ENCODE peak calls at places on chromosomes 4 and X, in five cellular contexts. One of them, this sample, is unnamed.

GRCh38 chr4:128386761-128387599 is 99.4 kb upstream of the PGRMC2 start:
- DNase-seq in osteocyte: peak; percentile 90
- DNase-seq in HS-5: peak; percentile 80
- DNase-seq in mesothelial cell of epicardium: no peak
- DNase-seq in NCI-H226: peak; percentile 91
- DNase-seq in this sample: peak; percentile 97

GRCh38 chrX:38293741-38294140 is 33.6 kb downstream of the RPGR start:
- DNase-seq in mesothelial cell of epicardium: no peak
- DNase-seq in HS-5: no peak
- DNase-seq in NCI-H226: no peak
- DNase-seq in osteocyte: no peak
- DNase-seq in this sample: no peak

GRCh38 chr4:78602334-78602733 is 50.8 kb downstream of the ANXA3 start:
- DNase-seq in HS-5: no peak
- DNase-seq in NCI-H226: no peak
- DNase-seq in mesothelial cell of epicardium: no peak
- DNase-seq in osteocyte: no peak
- DNase-seq in this sample: peak; percentile 19

GRCh38 chrX:138754861-138755260 is 43.3 kb upstream of the FGF13 start:
- DNase-seq in osteocyte: no peak
- DNase-seq in mesothelial cell of epicardium: no peak
- DNase-seq in HS-5: no peak
- DNase-seq in NCI-H226: no peak
- DNase-seq in this sample: no peak

GRCh38 chr4:7499661-7500060 is 64.9 kb upstream of the PSAPL1 start:
- DNase-seq in mesothelial cell of epicardium: no peak
- DNase-seq in HS-5: no peak
- DNase-seq in osteocyte: no peak
- DNase-seq in NCI-H226: no peak
- DNase-seq in this sample: no peak

GRCh38 chr4:92047209-92047877 is 256.4 kb upstream of the GRID2 start:
- DNase-seq in NCI-H226: peak; percentile 72
- DNase-seq in mesothelial cell of epicardium: no peak
- DNase-seq in osteocyte: no peak
- DNase-seq in HS-5: no peak
- DNase-seq in this sample: peak; percentile 85

GRCh38 chrX:13694359-13694758 is 5.4 kb downstream of the RAB9A start:
- DNase-seq in HS-5: no peak
- DNase-seq in NCI-H226: no peak
- DNase-seq in osteocyte: no peak
- DNase-seq in mesothelial cell of epicardium: no peak
- DNase-seq in this sample: no peak

GRCh38 chr4:107838763-107839162 is 14.0 kb downstream of the SGMS2 start:
- DNase-seq in mesothelial cell of epicardium: no peak
- DNase-seq in osteocyte: no peak
- DNase-seq in HS-5: no peak
- DNase-seq in NCI-H226: peak; percentile 42
- DNase-seq in this sample: no peak

GRCh38 chrX:1167918-1168481 is 44.4 kb downstream of the CRLF2 start:
- DNase-seq in NCI-H226: no peak
- DNase-seq in osteocyte: no peak
- DNase-seq in HS-5: no peak
- DNase-seq in mesothelial cell of epicardium: no peak
- DNase-seq in this sample: no peak

GRCh38 chr4:5278213-5278612 is 226.9 kb downstream of the STK32B start:
- DNase-seq in HS-5: no peak
- DNase-seq in mesothelial cell of epicardium: no peak
- DNase-seq in NCI-H226: no peak
- DNase-seq in osteocyte: no peak
- DNase-seq in this sample: no peak

GRCh38 chrX:55118574-55118973 is 29.8 kb downstream of the PAGE2 start:
- DNase-seq in HS-5: no peak
- DNase-seq in osteocyte: no peak
- DNase-seq in mesothelial cell of epicardium: no peak
- DNase-seq in NCI-H226: no peak
- DNase-seq in this sample: no peak

GRCh38 chr4:184279496-184280082 is 61.9 kb upstream of the ENPP6 start:
- DNase-seq in osteocyte: no peak
- DNase-seq in NCI-H226: no peak
- DNase-seq in HS-5: no peak
- DNase-seq in mesothelial cell of epicardium: no peak
- DNase-seq in this sample: no peak

GRCh38 chr4:8639777-8640720 is 47.5 kb downstream of the CPZ start:
- DNase-seq in mesothelial cell of epicardium: peak; percentile 2
- DNase-seq in osteocyte: no peak
- DNase-seq in NCI-H226: no peak
- DNase-seq in HS-5: no peak
- DNase-seq in this sample: no peak

GRCh38 chr4:153242848-153243324 is 38.6 kb downstream of the TRIM2 start:
- DNase-seq in osteocyte: no peak
- DNase-seq in NCI-H226: no peak
- DNase-seq in HS-5: no peak
- DNase-seq in mesothelial cell of epicardium: no peak
- DNase-seq in this sample: no peak

GRCh38 chr4:139177049-139177887 is at the start of gene ELF2:
- DNase-seq in mesothelial cell of epicardium: peak; percentile 83
- DNase-seq in NCI-H226: peak; percentile 83
- DNase-seq in osteocyte: peak; percentile 96
- DNase-seq in HS-5: no peak
- DNase-seq in this sample: peak; percentile 78

GRCh38 chr4:48058620-48059530 is 42.3 kb downstream of the NIPAL1 start:
- DNase-seq in osteocyte: no peak
- DNase-seq in mesothelial cell of epicardium: no peak
- DNase-seq in NCI-H226: no peak
- DNase-seq in HS-5: no peak
- DNase-seq in this sample: no peak

GRCh38 chrX:154979671-154980070 is 42.9 kb downstream of the F8 start:
- DNase-seq in mesothelial cell of epicardium: no peak
- DNase-seq in osteocyte: no peak
- DNase-seq in NCI-H226: no peak
- DNase-seq in HS-5: no peak
- DNase-seq in this sample: no peak

GRCh38 chr4:143411527-143412480 is 75.1 kb downstream of the GAB1 start:
- DNase-seq in HS-5: no peak
- DNase-seq in osteocyte: no peak
- DNase-seq in NCI-H226: no peak
- DNase-seq in mesothelial cell of epicardium: no peak
- DNase-seq in this sample: peak; percentile 44

GRCh38 chr4:73843369-73843768 is 6.9 kb downstream of the CXCL6 start:
- DNase-seq in HS-5: no peak
- DNase-seq in NCI-H226: no peak
- DNase-seq in osteocyte: no peak
- DNase-seq in mesothelial cell of epicardium: no peak
- DNase-seq in this sample: no peak

GRCh38 chr4:175657571-175657970 is 154.5 kb downstream of the GPM6A start:
- DNase-seq in NCI-H226: no peak
- DNase-seq in mesothelial cell of epicardium: no peak
- DNase-seq in HS-5: no peak
- DNase-seq in osteocyte: no peak
- DNase-seq in this sample: no peak

GRCh38 chr4:117324851-117325491 is 239.6 kb upstream of the TRAM1L1 start:
- DNase-seq in mesothelial cell of epicardium: no peak
- DNase-seq in osteocyte: no peak
- DNase-seq in HS-5: peak; percentile 79
- DNase-seq in NCI-H226: peak; percentile 61
- DNase-seq in this sample: peak; percentile 94

GRCh38 chrX:11349661-11350337 is 56.6 kb downstream of the AMELX start:
- DNase-seq in osteocyte: no peak
- DNase-seq in NCI-H226: no peak
- DNase-seq in mesothelial cell of epicardium: no peak
- DNase-seq in HS-5: no peak
- DNase-seq in this sample: no peak

GRCh38 chrX:147570483-147570882 is 341.2 kb upstream of the FMR1 start:
- DNase-seq in HS-5: no peak
- DNase-seq in mesothelial cell of epicardium: no peak
- DNase-seq in osteocyte: no peak
- DNase-seq in NCI-H226: no peak
- DNase-seq in this sample: peak; percentile 4

GRCh38 chr4:122827899-122828601 is 1.4 kb downstream of the FGF2 start:
- DNase-seq in NCI-H226: no peak
- DNase-seq in mesothelial cell of epicardium: no peak
- DNase-seq in HS-5: no peak
- DNase-seq in osteocyte: no peak
- DNase-seq in this sample: peak; percentile 55

GRCh38 chr4:5127556-5127955 is 76.3 kb downstream of the STK32B start:
- DNase-seq in NCI-H226: no peak
- DNase-seq in mesothelial cell of epicardium: no peak
- DNase-seq in osteocyte: no peak
- DNase-seq in HS-5: no peak
- DNase-seq in this sample: peak; percentile 26

GRCh38 chr4:80839792-80840191 is 190.7 kb upstream of the BMP3 start:
- DNase-seq in osteocyte: no peak
- DNase-seq in NCI-H226: no peak
- DNase-seq in HS-5: no peak
- DNase-seq in mesothelial cell of epicardium: no peak
- DNase-seq in this sample: no peak

GRCh38 chr4:145481164-145481941 is at the start of gene SMAD1:
- DNase-seq in HS-5: peak; percentile 32
- DNase-seq in osteocyte: peak; percentile 94
- DNase-seq in NCI-H226: peak; percentile 58
- DNase-seq in mesothelial cell of epicardium: peak; percentile 65
- DNase-seq in this sample: peak; percentile 55

GRCh38 chrX:15564981-15565579 is 35.7 kb downstream of the ACE2 start:
- DNase-seq in NCI-H226: peak; percentile 31
- DNase-seq in osteocyte: no peak
- DNase-seq in HS-5: peak; percentile 5
- DNase-seq in mesothelial cell of epicardium: peak; percentile 31
- DNase-seq in this sample: peak; percentile 65

GRCh38 chr4:173490817-173491518 is 39.1 kb downstream of the HAND2 start:
- DNase-seq in osteocyte: no peak
- DNase-seq in HS-5: peak; percentile 42
- DNase-seq in mesothelial cell of epicardium: no peak
- DNase-seq in NCI-H226: peak; percentile 17
- DNase-seq in this sample: peak; percentile 77

GRCh38 chr4:10599574-10599973 is 85.0 kb downstream of the CLNK start:
- DNase-seq in osteocyte: no peak
- DNase-seq in HS-5: no peak
- DNase-seq in NCI-H226: no peak
- DNase-seq in mesothelial cell of epicardium: no peak
- DNase-seq in this sample: no peak

GRCh38 chr4:184409911-184410692 is 64.2 kb downstream of the IRF2 start:
- DNase-seq in osteocyte: no peak
- DNase-seq in mesothelial cell of epicardium: no peak
- DNase-seq in NCI-H226: no peak
- DNase-seq in HS-5: no peak
- DNase-seq in this sample: no peak

GRCh38 chrX:69320116-69320515 is 154.9 kb upstream of the PJA1 start:
- DNase-seq in mesothelial cell of epicardium: no peak
- DNase-seq in NCI-H226: no peak
- DNase-seq in osteocyte: peak; percentile 66
- DNase-seq in HS-5: no peak
- DNase-seq in this sample: no peak

GRCh38 chrX:108126661-108127060 is 35.1 kb downstream of the ATG4A start:
- DNase-seq in osteocyte: no peak
- DNase-seq in HS-5: no peak
- DNase-seq in NCI-H226: no peak
- DNase-seq in mesothelial cell of epicardium: no peak
- DNase-seq in this sample: no peak

GRCh38 chrX:15151267-15152196 is 118.4 kb downstream of the ASB9 start:
- DNase-seq in mesothelial cell of epicardium: no peak
- DNase-seq in HS-5: no peak
- DNase-seq in osteocyte: no peak
- DNase-seq in NCI-H226: no peak
- DNase-seq in this sample: no peak

GRCh38 chr4:115154826-115155225 is 41.4 kb upstream of the NDST4 start:
- DNase-seq in HS-5: no peak
- DNase-seq in osteocyte: no peak
- DNase-seq in NCI-H226: no peak
- DNase-seq in mesothelial cell of epicardium: no peak
- DNase-seq in this sample: peak; percentile 36

GRCh38 chr4:38177792-38178665 is 217.8 kb downstream of the PTTG2 start:
- DNase-seq in NCI-H226: peak; percentile 75
- DNase-seq in mesothelial cell of epicardium: no peak
- DNase-seq in HS-5: no peak
- DNase-seq in osteocyte: no peak
- DNase-seq in this sample: peak; percentile 66

GRCh38 chr4:1396806-1397455 is 9.3 kb downstream of the NKX1-1 start:
- DNase-seq in NCI-H226: no peak
- DNase-seq in osteocyte: no peak
- DNase-seq in HS-5: no peak
- DNase-seq in mesothelial cell of epicardium: peak; percentile 8
- DNase-seq in this sample: no peak